ENCODE peak calls at places on chromosomes 4 and X, in six cellular contexts. Z is right cardiac atrium, Y is fibroblast of lung, W is heart left ventricle, D is ascending aorta, U is heart right ventricle. Q is an unnamed sample. For H3K4me1, the result is how much of the 10 kb centered on the place peaks cover.

GRCh38 chr4:156476359-156476758 is 495.2 kb downstream of the PDGFC start:
- DNase-seq in Z (no peak), Y (peak), W (no peak), D (no peak), U (no peak), Q (no peak)

GRCh38 chrX:12701625-12702024 is 89.6 kb upstream of the PRPS2 start:
- DNase-seq in Z (peak), Y (peak), W (peak), D (no peak), U (peak), Q (no peak)

GRCh38 chr4:14168919-14169318 is 541.4 kb upstream of the BOD1L1 start:
- DNase-seq in Z (peak), Y (peak), W (peak), D (no peak), U (peak), Q (no peak)

GRCh38 chrX:132692066-132692465 is 203.2 kb upstream of the MBNL3 start:
- DNase-seq in Z (peak), Y (no peak), W (peak), D (no peak), U (no peak), Q (no peak)

GRCh38 chr4:65825121-65825520 is 154.8 kb upstream of the EPHA5 start:
- DNase-seq in Z (no peak), Y (peak), W (no peak), D (no peak), U (no peak), Q (no peak)

GRCh38 chr4:103318327-103318726 is 120.2 kb upstream of the CENPE start:
- DNase-seq in Z (no peak), Y (no peak), W (no peak), D (no peak), U (no peak), Q (no peak)

GRCh38 chr4:162506253-162506652 is 342.5 kb upstream of the FSTL5 start:
- DNase-seq in Z (no peak), Y (peak), W (no peak), D (no peak), U (no peak), Q (no peak)

GRCh38 chr4:26105815-26106699 is 192.0 kb downstream of the SMIM20 start:
- DNase-seq in Z (no peak), Y (peak), W (no peak), D (no peak), U (no peak), Q (no peak)

GRCh38 chr4:85780664-85781063 is 305.7 kb downstream of the ARHGAP24 start:
- DNase-seq in Z (no peak), Y (peak), W (no peak), D (no peak), U (no peak), Q (no peak)

GRCh38 chrX:109619816-109620215 is 5.2 kb downstream of the KCNE5 start:
- DNase-seq in Z (no peak), Y (no peak), W (no peak), D (no peak), U (no peak), Q (no peak)

GRCh38 chrX:130100180-130100579 is 10.1 kb downstream of the ELF4 start:
- DNase-seq in Z (peak), Y (no peak), W (peak), D (no peak), U (peak), Q (no peak)

GRCh38 chrX:108224727-108225455 is 133.3 kb downstream of the ATG4A start:
- DNase-seq in Z (no peak), Y (peak), W (no peak), D (no peak), U (no peak), Q (peak)

GRCh38 chr4:2246384-2247127 is 4.6 kb upstream of the HAUS3 start:
- DNase-seq in Z (no peak), Y (no peak), W (no peak), D (peak), U (no peak), Q (no peak)

GRCh38 chr4:178415925-178416324 is 973.7 kb upstream of the AGA start:
- DNase-seq in Z (no peak), Y (no peak), W (no peak), D (no peak), U (no peak), Q (no peak)

GRCh38 chrX:40158036-40158706 is 60.4 kb upstream of the BCOR start:
- DNase-seq in Z (no peak), Y (no peak), W (no peak), D (no peak), U (no peak), Q (peak)

GRCh38 chrX:404656-405055 is 17.9 kb upstream of the PPP2R3B start:
- DNase-seq in Z (no peak), Y (no peak), W (no peak), D (no peak), U (no peak), Q (no peak)

GRCh38 chr4:140135529-140136021 is 18.4 kb downstream of the MAML3 start:
- DNase-seq in Z (peak), Y (peak), W (peak), D (no peak), U (peak), Q (no peak)

GRCh38 chrX:24692305-24692704 is 1.4 kb upstream of the POLA1 start:
- DNase-seq in Z (no peak), Y (no peak), W (no peak), D (no peak), U (no peak), Q (no peak)

GRCh38 chr4:182190306-182190705 is 52.9 kb upstream of the TENM3 start:
- DNase-seq in Z (no peak), Y (peak), W (no peak), D (no peak), U (no peak), Q (no peak)

GRCh38 chr4:14125375-14126129 is 498.0 kb upstream of the BOD1L1 start:
- DNase-seq in Z (no peak), Y (no peak), W (no peak), D (no peak), U (no peak), Q (no peak)

GRCh38 chr4:5122114-5122513 is 70.8 kb downstream of the STK32B start:
- DNase-seq in Z (no peak), Y (no peak), W (no peak), D (no peak), U (no peak), Q (no peak)

GRCh38 chr4:175035907-175036306 is 117.7 kb downstream of the ADAM29 start:
- DNase-seq in Z (no peak), Y (peak), W (no peak), D (no peak), U (no peak), Q (no peak)

GRCh38 chrX:54920610-54921426 is at the start of gene TRO:
- DNase-seq in Z (no peak), Y (peak), W (no peak), D (no peak), U (no peak), Q (no peak)

GRCh38 chr4:87391783-87392054 is 731 bp upstream of the HSD17B11 start:
- DNase-seq in Z (no peak), Y (no peak), W (no peak), D (no peak), U (no peak), Q (no peak)

GRCh38 chr4:87633239-87633638 is 16.8 kb upstream of the DMP1 start:
- DNase-seq in Z (no peak), Y (peak), W (no peak), D (no peak), U (peak), Q (no peak)

GRCh38 chrX:30570505-30570904 is 7.1 kb downstream of the TASL start:
- DNase-seq in Z (no peak), Y (peak), W (no peak), D (no peak), U (no peak), Q (peak)

GRCh38 chrX:39832211-39832610 is 265.5 kb downstream of the BCOR start:
- DNase-seq in Z (no peak), Y (no peak), W (no peak), D (no peak), U (no peak), Q (no peak)

GRCh38 chrX:33156152-33156726 is 55.1 kb downstream of the DMD start:
- DNase-seq in Z (no peak), Y (no peak), W (no peak), D (no peak), U (no peak), Q (no peak)

GRCh38 chr4:18105023-18106011 is 83.8 kb upstream of the LCORL start:
- DNase-seq in Z (no peak), Y (no peak), W (no peak), D (no peak), U (no peak), Q (no peak)

DNA sequence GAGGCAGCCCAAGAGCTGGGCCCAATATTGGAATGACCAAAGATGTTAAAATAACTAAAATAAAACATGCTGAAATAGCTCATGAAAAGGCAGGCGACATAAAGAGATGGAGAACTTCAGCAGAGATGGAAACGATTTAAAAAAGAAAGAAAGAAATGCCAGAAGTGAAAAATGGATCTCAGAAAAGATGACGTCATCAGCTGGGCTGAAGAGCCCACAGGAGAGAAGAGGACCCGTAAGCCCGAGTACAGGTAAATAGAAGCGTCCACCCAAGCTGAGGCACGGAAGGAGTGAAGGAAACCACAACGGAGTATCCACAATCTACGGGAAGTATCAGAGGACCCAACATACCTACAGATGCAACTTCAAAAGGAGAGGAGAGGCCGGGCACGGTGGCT is 112.8 kb downstream of the AFAP1 start:
- DNase-seq in Z (no peak), Y (no peak), W (no peak), D (no peak), U (no peak), Q (no peak)
- H3K4me1 ChIP-seq in Z (under half), Y (under half), W (under half), D (under half), U (half or more), Q (under half)

GRCh38 chr4:6987566-6987920 is 55.6 kb upstream of the TADA2B start:
- DNase-seq in Z (no peak), Y (peak), W (no peak), D (no peak), U (no peak), Q (no peak)
- H3K4me1 ChIP-seq in Z (under half), Y (under half), W (under half), D (under half), U (half or more), Q (under half)

GRCh38 chr4:54254915-54255246 is 25.8 kb downstream of the PDGFRA start:
- DNase-seq in Z (no peak), Y (no peak), W (no peak), D (no peak), U (no peak), Q (no peak)
- H3K4me1 ChIP-seq in Z (under half), Y (under half), W (under half), D (under half), U (under half), Q (under half)

GRCh38 chr4:123248260-123248659 is 148.3 kb upstream of the SPRY1 start:
- DNase-seq in Z (no peak), Y (no peak), W (no peak), D (no peak), U (no peak), Q (no peak)
- H3K4me1 ChIP-seq in Z (under half), Y (under half), W (under half), D (under half), U (half or more), Q (under half)

GRCh38 chr4:183430987-183431347 is 13.5 kb upstream of the CDKN2AIP start:
- DNase-seq in Z (no peak), Y (no peak), W (no peak), D (no peak), U (no peak), Q (no peak)
- H3K4me1 ChIP-seq in Z (under half), Y (under half), W (under half), D (under half), U (under half), Q (under half)

GRCh38 chr4:39713691-39714090 is 15.8 kb downstream of the UBE2K start:
- DNase-seq in Z (no peak), Y (no peak), W (no peak), D (no peak), U (no peak), Q (no peak)

GRCh38 chr4:39714171-39714570 is 16.2 kb downstream of the UBE2K start:
- DNase-seq in Z (no peak), Y (no peak), W (no peak), D (no peak), U (no peak), Q (no peak)

GRCh38 chr4:39706829-39707511 is 9.0 kb downstream of the UBE2K start:
- DNase-seq in Z (no peak), Y (peak), W (no peak), D (no peak), U (no peak), Q (no peak)

GRCh38 chr4:39712819-39713607 is 15.1 kb downstream of the UBE2K start:
- DNase-seq in Z (no peak), Y (no peak), W (no peak), D (no peak), U (no peak), Q (no peak)

DNA sequence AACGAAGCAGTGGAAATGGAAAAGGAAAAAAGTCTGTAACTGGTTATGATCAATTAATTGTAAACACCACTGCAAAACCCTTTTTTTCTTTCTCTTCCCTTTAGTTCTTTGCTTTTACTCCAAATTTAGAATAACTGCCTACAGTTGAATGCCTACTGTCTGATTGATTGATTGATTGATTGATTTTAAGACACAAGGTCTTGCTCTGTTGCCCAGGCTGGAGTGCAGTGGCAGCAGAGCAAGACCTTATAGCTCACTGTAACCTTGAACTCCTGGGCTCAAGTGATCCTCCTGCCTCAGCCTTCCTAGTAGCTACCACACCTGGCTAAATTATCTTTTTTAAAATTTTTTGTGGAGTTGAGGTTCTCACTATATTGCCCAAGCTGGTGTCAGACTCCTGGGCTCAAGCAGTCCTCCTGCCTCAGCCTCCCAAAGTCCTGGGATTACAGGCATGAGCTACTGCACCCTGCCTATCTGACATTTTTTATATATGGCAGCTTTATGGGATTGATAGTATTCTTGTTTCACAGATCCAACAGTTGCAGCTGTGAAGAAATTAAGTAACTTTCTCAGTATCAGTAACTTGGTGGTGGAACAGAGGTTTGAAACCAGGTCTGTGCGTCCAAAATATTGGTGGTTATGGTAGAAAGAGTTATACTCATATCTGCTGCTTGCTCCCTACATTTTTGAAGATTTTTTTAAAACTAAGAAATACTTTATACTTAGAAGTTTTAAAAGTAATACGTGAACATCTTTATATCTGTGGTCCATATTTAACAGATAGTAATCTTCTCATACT is 12.4 kb downstream of the UBE2K start:
- DNase-seq in Z (no peak), Y (no peak), W (no peak), D (no peak), U (no peak), Q (no peak)
- H3K4me1 ChIP-seq in Z (under half), Y (under half), W (under half), D (under half), U (half or more), Q (under half)

DNA sequence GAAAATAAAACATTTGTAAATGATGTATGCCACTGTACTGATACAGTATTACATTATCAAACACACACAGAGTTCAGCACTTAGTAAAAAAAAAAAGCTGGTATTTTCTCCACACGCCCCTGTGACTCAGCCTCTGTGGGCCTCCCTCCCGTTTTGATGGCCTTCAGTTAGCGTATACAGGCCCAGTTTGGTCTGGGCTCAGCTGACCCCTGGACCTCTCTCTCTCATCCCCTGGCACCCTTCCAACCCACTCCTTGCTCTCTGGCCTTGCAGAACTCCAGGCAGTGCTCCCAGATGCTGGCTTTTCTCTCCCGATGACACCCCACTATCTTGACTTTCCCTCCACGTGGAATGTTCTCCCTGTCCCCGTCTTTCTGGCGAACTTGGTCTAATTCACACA is 89.0 kb upstream of the LIMCH1 start:
- DNase-seq in Z (peak), Y (no peak), W (peak), D (no peak), U (peak), Q (no peak)
- H3K4me1 ChIP-seq in Z (under half), Y (under half), W (under half), D (under half), U (under half), Q (under half)

GRCh38 chrX:7109838-7110793 is 37.4 kb upstream of the STS start:
- DNase-seq in Z (no peak), Y (no peak), W (no peak), D (no peak), U (no peak), Q (no peak)

GRCh38 chrX:7112071-7112470 is 35.4 kb upstream of the STS start:
- DNase-seq in Z (no peak), Y (no peak), W (no peak), D (no peak), U (no peak), Q (no peak)

GRCh38 chrX:7110821-7111276 is 36.7 kb upstream of the STS start:
- DNase-seq in Z (no peak), Y (peak), W (no peak), D (no peak), U (no peak), Q (no peak)

GRCh38 chrX:7108995-7109634 is 38.4 kb upstream of the STS start:
- DNase-seq in Z (no peak), Y (peak), W (no peak), D (no peak), U (no peak), Q (no peak)

GRCh38 chrX:7111518-7111917 is 36.0 kb upstream of the STS start:
- DNase-seq in Z (no peak), Y (no peak), W (no peak), D (no peak), U (no peak), Q (no peak)
- H3K4me1 ChIP-seq in Z (under half), Y (under half), W (under half), D (under half), U (under half), Q (under half)